ENCODE peak calls at places on chromosomes 12 and 14, in four cellular contexts. G is astrocyte, A is BJ, R is lower leg skin. P is an unnamed sample.
A peak's percentile ranks its signal among the peaks of the same experiment; 100 is the strongest.

GRCh38 chr12:128903231-128903630 is 50.0 kb downstream of the GLT1D1 start:
- DNase-seq in G (no peak), A (no peak), R (no peak), P (no peak)

GRCh38 chr14:22388669-22389625 is 200.1 kb downstream of the DAD1 start:
- DNase-seq in G (peak; percentile 82), A (no peak), R (no peak), P (no peak)

GRCh38 chr12:109387425-109388166 is 39.9 kb downstream of the MYO1H start:
- DNase-seq in G (no peak), A (no peak), R (peak; percentile 85), P (no peak)

GRCh38 chr14:68389973-68390372 is 402.9 kb downstream of the ZFP36L1 start:
- DNase-seq in G (no peak), A (no peak), R (no peak), P (no peak)

GRCh38 chr12:94458882-94459772 is 540 bp downstream of the CEP83 start:
- DNase-seq in R (no peak), G (peak; percentile 37), A (peak; percentile 3), P (no peak)

GRCh38 chr12:5043589-5044419 is at the start of gene KCNA5:
- DNase-seq in R (no peak), A (no peak), G (no peak), P (peak; percentile 79)

GRCh38 chr14:65704850-65705249 is 292.3 kb downstream of the FUT8 start:
- DNase-seq in R (no peak), A (no peak), G (peak; percentile 65), P (no peak)

GRCh38 chr12:43550831-43551270 is 1.2 kb downstream of the ADAMTS20 start:
- DNase-seq in R (no peak), A (no peak), G (no peak), P (no peak)

GRCh38 chr12:122371475-122372045 is 50.9 kb downstream of the CLIP1 start:
- DNase-seq in R (no peak), A (no peak), G (no peak), P (no peak)

GRCh38 chr12:116955382-116956021 is 44.8 kb downstream of the FBXW8 start:
- DNase-seq in R (no peak), A (no peak), G (no peak), P (no peak)
- TF ChIP-seq CTCF in R (no peak), A (no peak), G (no peak), P (no peak)

GRCh38 chr14:32933623-32933942 is 5.1 kb upstream of the NPAS3 start:
- DNase-seq in R (no peak), G (peak; percentile 77), A (no peak), P (no peak)
- H3K4me3 ChIP-seq in R (peak overlapping the region; percentile 26), G (peak overlapping the region; percentile 63), A (no peak overlapping the region), P (peak overlapping the region; percentile 55)

DNA sequence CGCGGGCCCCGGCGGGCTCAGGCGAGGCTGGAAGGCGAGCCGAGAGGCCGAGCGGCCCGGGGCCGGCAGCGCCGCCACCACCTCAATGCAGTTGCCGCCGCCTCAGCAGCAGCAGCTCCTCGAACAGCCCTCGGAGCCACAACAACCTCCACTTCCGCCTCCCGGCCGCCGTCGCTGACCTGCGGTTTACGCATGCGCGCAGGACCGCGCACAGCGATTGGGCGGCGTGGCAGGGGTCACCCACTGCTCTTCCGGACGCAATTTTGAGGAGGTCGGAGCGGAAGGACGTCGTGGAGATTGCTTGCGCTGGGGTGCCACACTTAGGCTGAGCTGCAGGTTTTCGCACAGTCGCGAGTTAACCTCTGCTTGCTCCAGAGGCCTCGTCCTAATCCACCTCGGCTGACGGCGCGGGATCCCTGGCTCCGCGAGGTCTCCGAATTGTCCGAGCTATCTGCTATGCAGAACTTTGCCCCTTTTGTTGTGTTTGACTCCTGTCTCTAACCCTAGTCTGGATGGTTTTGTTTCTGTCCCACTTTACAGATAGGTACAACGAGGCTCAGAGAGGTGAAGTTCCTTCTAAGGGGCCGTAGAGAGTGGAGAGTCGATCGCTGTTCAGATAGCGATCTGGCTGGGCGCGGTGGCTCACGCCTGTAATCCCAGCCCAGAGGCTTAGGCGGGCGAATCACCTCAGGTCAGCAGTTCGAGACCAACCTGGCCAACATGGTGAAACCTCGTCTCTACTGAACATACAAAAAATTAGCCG is at the start of the genes ACAD10 and BRAP:
- DNase-seq in G (peak; percentile 87), R (peak; percentile 98), A (peak; percentile 68), P (peak; percentile 71)
- TF ChIP-seq CTCF in G (no peak), R (no peak), A (no peak), P (no peak)

GRCh38 chr12:51821423-51822260 is 26.9 kb downstream of the FIGNL2 start:
- DNase-seq in A (no peak), R (no peak), G (no peak), P (no peak)
- H3K4me3 ChIP-seq in A (no peak overlapping the region), R (no peak overlapping the region), G (peak overlapping the region; percentile 57), P (peak overlapping the region; percentile 59)

GRCh38 chr12:27243804-27244679 is at the start of gene STK38L:
- DNase-seq in G (peak; percentile 86), A (peak; percentile 53), R (peak; percentile 99), P (peak; percentile 99)
- TF ChIP-seq CTCF in G (peak; percentile 9), A (peak; percentile 49), R (no peak), P (peak; percentile 6)

DNA sequence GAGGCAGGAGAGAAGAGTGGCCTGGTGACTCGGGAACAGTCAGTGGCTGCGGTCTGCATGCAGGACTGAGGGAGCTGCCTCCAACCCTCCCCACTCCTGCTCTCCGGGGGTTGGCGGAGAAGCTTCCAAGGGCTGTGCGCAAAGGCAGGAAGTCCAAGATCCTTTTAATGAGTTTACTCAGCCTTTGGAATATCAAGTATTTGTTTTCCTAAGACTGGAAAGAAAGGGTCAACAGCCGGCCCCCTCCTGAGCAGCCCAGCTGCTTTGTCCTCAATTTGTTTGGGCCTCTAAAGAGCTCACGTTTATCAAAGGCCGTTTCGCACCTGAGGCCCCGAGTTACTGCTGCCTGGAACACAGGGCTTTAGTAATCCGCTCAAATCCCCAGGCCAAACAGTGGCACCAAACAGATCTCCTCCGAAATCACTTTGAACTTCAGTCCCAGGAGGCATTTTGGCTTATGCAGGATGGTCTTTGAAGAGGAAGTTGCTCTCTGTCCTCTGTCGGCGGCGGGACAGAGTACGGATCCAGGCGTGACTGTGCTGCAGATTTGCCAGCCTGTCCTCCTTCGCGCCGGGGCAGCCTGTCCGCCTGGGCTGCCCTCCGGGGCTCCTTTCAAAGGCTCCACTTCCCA is 117.2 kb upstream of the FZD10 start:
- DNase-seq in G (no peak), R (no peak), A (no peak), P (no peak)
- H3K4me3 ChIP-seq in G (no peak overlapping the region), R (no peak overlapping the region), A (no peak overlapping the region), P (no peak overlapping the region)

GRCh38 chr12:51814311-51815088 is 34.0 kb downstream of the FIGNL2 start:
- DNase-seq in G (peak; percentile 62), R (peak; percentile 93), A (no peak), P (no peak)

GRCh38 chr12:51818086-51818485 is 30.4 kb downstream of the FIGNL2 start:
- DNase-seq in G (no peak), A (no peak), R (no peak), P (no peak)

GRCh38 chr12:51818567-51819300 is 29.8 kb downstream of the FIGNL2 start:
- DNase-seq in G (peak; percentile 80), R (no peak), A (peak; percentile 51), P (no peak)

GRCh38 chr12:51815571-51815970 is 32.9 kb downstream of the FIGNL2 start:
- DNase-seq in R (no peak), G (no peak), A (no peak), P (no peak)

DNA sequence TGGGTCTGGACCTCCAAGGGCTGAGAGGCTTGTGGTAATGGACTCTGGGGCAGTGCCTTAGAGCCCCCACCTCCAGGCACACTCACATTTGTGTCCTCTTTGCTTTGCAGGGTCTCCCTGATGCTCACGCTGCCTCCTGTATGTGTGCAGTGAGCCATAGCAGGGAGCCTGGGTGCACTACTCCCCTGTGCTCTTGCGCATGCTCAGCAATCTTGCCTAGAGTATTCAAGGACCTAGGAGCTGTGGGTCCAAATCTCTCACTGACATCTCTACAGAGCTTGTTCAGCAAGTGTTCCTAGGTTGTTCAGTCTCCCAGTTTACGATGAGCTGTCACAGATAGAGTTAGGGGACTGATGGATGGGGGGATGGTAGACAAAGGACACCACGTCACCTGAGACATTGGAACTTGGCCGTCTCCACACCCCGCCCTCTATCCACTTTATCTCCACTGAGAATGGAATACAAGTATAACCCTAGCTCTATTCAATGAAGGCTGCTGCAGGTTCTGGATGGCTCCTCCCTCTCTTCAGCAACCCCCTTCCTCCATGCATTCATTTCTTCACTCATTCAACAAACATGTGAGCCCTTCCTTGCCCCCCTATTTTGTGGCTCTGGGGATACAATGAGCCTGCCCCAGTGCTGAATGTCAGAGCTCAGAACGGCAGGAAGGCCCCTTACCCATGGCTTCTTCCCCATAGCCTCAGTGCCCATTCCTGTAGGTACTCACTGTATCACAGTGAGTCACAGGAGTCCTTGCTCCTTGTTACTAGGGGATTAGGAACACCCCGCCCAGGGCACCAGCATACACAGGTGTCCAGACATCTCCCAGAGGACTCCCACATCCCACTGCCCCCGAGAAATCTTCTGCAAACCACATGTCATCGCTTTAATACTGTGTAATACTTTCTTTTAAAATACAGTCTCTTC is 31.2 kb downstream of the FIGNL2 start:
- DNase-seq in G (no peak), R (no peak), A (no peak), P (no peak)
- TF ChIP-seq CTCF in G (no peak), R (no peak), A (no peak), P (no peak)